ENCODE peak calls at places on chromosomes 3 and 15, in ten cellular contexts. J is stimulated activated CD4-positive, alpha-beta T cell treated with anti-CD3 and anti-CD28 coated beads, Interleukin-2, amount 100 ng/mL, for 24 hours; O is G401; Y is COLO829; H is heart left ventricle; K is NCI-H2081; Z is A549; N is stimulated activated CD8-positive, alpha-beta memory T cell treated with anti-CD3 and anti-CD28 coated beads, Interleukin-4, amount 100 ng/mL, for 1 hour; X is bronchial epithelial cell; M is NCI-H345. U is an unnamed sample.
A peak's percentile ranks its signal among the peaks of the same experiment; 100 is the strongest.

GRCh38 chr3:94226058-94226457 is 163.2 kb downstream of the NSUN3 start:
- DNase-seq in M (no peak), K (no peak), Y (peak; percentile 77), Z (no peak), H (no peak), O (no peak), N (no peak), J (no peak), X (peak; percentile 92), U (no peak)

GRCh38 chr3:125266976-125267375 is 54.4 kb upstream of the SLC12A8 start:
- DNase-seq in X (no peak), H (no peak), O (peak; percentile 85), K (no peak), N (no peak), M (no peak), J (no peak), Z (no peak), Y (no peak), U (no peak)

GRCh38 chr15:82750831-82751181 is 41.1 kb upstream of the AP3B2 start:
- DNase-seq in Z (peak; percentile 18), O (no peak), K (peak; percentile 11), Y (peak; percentile 4), H (no peak), X (peak; percentile 25), M (no peak), N (no peak), J (no peak), U (peak; percentile 35)

GRCh38 chr3:72011495-72011894 is 226.5 kb upstream of the PROK2 start:
- DNase-seq in N (no peak), J (no peak), H (no peak), O (no peak), Z (no peak), X (no peak), K (no peak), Y (peak; percentile 74), M (no peak), U (no peak)

GRCh38 chr15:38176155-38176554 is 76.5 kb upstream of the SPRED1 start:
- DNase-seq in O (no peak), M (no peak), Y (peak; percentile 66), Z (no peak), H (no peak), N (no peak), K (no peak), J (no peak), X (peak; percentile 38), U (no peak)

GRCh38 chr15:64224508-64224907 is 61.7 kb upstream of the PPIB start:
- DNase-seq in K (peak; percentile 29), N (no peak), H (peak; percentile 59), X (no peak), J (no peak), O (peak; percentile 35), Y (peak; percentile 9), M (peak; percentile 18), Z (no peak), U (peak; percentile 10)

GRCh38 chr3:186979837-186980236 is 49.5 kb downstream of the ST6GAL1 start:
- DNase-seq in M (no peak), K (no peak), Y (no peak), X (peak; percentile 81), Z (no peak), J (no peak), O (no peak), H (no peak), N (no peak), U (no peak)

GRCh38 chr3:105956311-105956710 is 87.5 kb upstream of the CBLB start:
- DNase-seq in Z (no peak), J (no peak), M (no peak), H (no peak), K (no peak), Y (peak; percentile 70), O (no peak), N (no peak), X (no peak), U (no peak)

GRCh38 chr3:197718904-197719303 is 17.8 kb downstream of the RUBCN start:
- DNase-seq in O (no peak), X (peak; percentile 100), J (no peak), M (no peak), Z (peak; percentile 92), N (no peak), K (no peak), H (no peak), Y (no peak), U (no peak)

GRCh38 chr3:134751831-134752230 is 43.2 kb upstream of the EPHB1 start:
- DNase-seq in J (no peak), K (no peak), X (no peak), O (no peak), Y (no peak), M (no peak), N (no peak), Z (no peak), H (no peak), U (no peak)

GRCh38 chr15:92882697-92883642 is 17.2 kb upstream of the CHD2 start:
- DNase-seq in N (no peak), X (no peak), M (no peak), H (peak; percentile 34), Z (no peak), Y (no peak), K (no peak), J (peak; percentile 47), O (peak; percentile 13), U (no peak)

GRCh38 chr15:80070840-80071239 is 11.4 kb downstream of the ZFAND6 start:
- DNase-seq in J (no peak), Z (peak; percentile 31), O (peak; percentile 20), K (peak; percentile 16), H (no peak), X (no peak), M (peak; percentile 21), Y (no peak), N (no peak), U (no peak)

GRCh38 chr3:142888099-142888483 is 792 bp downstream of the PCOLCE2 start:
- DNase-seq in X (peak; percentile 6), N (no peak), Z (peak; percentile 90), H (peak; percentile 28), Y (peak; percentile 69), M (peak; percentile 43), K (peak; percentile 53), O (peak; percentile 4), J (no peak), U (no peak)

GRCh38 chr15:87762110-87762509 is 494.4 kb downstream of the NTRK3 start:
- DNase-seq in N (no peak), K (no peak), Y (no peak), X (no peak), J (no peak), Z (no peak), M (no peak), H (no peak), O (no peak), U (no peak)

GRCh38 chr3:29936766-29937165 is 655.9 kb downstream of the RBMS3 start:
- DNase-seq in X (no peak), M (no peak), H (no peak), N (no peak), Z (no peak), O (no peak), Y (no peak), J (no peak), K (no peak), U (no peak)

GRCh38 chr3:110989446-110989845 is 82.2 kb upstream of the NECTIN3 start:
- DNase-seq in H (no peak), X (no peak), Y (no peak), Z (no peak), M (no peak), J (no peak), N (no peak), K (no peak), O (no peak), U (no peak)

U was measured in gastrocnemius medialis.